ENCODE peak calls at places on chromosomes 1 and 21, in five cellular contexts. M is A172, X is left ventricle myocardium inferior, C is WTC11, W is non-pigmented ciliary epithelial cell. F is an unnamed sample.

GRCh38 chr1:18530567-18531502 is 50.1 kb downstream of the KLHDC7A start:
- DNase-seq in M (peak), X (no peak), C (peak), W (no peak), F (peak)

GRCh38 chr1:234597894-234598293 is 12.1 kb downstream of the IRF2BP2 start:
- DNase-seq in M (peak), X (peak), C (peak), W (no peak), F (peak)

GRCh38 chr1:2258996-2259395 is 30.9 kb downstream of the SKI start:
- DNase-seq in M (no peak), X (no peak), C (no peak), W (no peak), F (no peak)

GRCh38 chr1:147833231-147833840 is 69.3 kb upstream of the GJA8 start:
- DNase-seq in M (no peak), X (no peak), C (peak), W (no peak), F (no peak)

GRCh38 chr1:17646444-17647287 is 107.2 kb downstream of the ARHGEF10L start:
- DNase-seq in M (no peak), X (no peak), C (peak), W (no peak), F (no peak)

GRCh38 chr1:93051961-93052360 is 27.1 kb upstream of the MTF2 start:
- DNase-seq in M (no peak), X (no peak), C (no peak), W (no peak), F (no peak)

GRCh38 chr21:25791321-25791720 is 56.5 kb downstream of the GABPA start:
- DNase-seq in M (no peak), X (no peak), C (no peak), W (no peak), F (peak)

GRCh38 chr1:88149686-88150085 is 534.4 kb upstream of the PKN2 start:
- DNase-seq in M (no peak), X (no peak), C (no peak), W (no peak), F (no peak)

GRCh38 chr1:162070094-162070748 is 730 bp downstream of the NOS1AP start:
- DNase-seq in M (no peak), X (peak), C (peak), W (no peak), F (no peak)

GRCh38 chr1:18950415-18951026 is 6.0 kb downstream of the IFFO2 start:
- DNase-seq in M (no peak), X (peak), C (no peak), W (no peak), F (no peak)

GRCh38 chr1:185608166-185608565 is 126.0 kb upstream of the HMCN1 start:
- DNase-seq in M (no peak), X (no peak), C (no peak), W (no peak), F (no peak)

F was measured in RKO.